ENCODE peak calls at places on chromosomes 1 and 21, in five cellular contexts. X, J, U, N and K are unnamed samples.

GRCh38 chr1:167642501-167642826 is 12.4 kb downstream of the RCSD1 start:
- DNase-seq in X (no peak), J (no peak), U (no peak), N (no peak), K (no peak)

GRCh38 chr21:27813750-27814149 is 846.9 kb upstream of the ADAMTS5 start:
- DNase-seq in X (no peak), J (no peak), U (no peak), N (no peak), K (no peak)

GRCh38 chr1:72284398-72285073 is 2.2 kb upstream of the NEGR1 start:
- DNase-seq in X (peak; percentile 9), J (peak; percentile 93), U (peak; percentile 65), N (no peak), K (no peak)

GRCh38 chr1:25068316-25068715 is 138.2 kb upstream of the RUNX3 start:
- DNase-seq in X (no peak), J (no peak), U (no peak), N (no peak), K (no peak)

GRCh38 chr1:53765656-53766055 is 26.7 kb upstream of the GLIS1 start:
- DNase-seq in X (no peak), J (peak; percentile 25), U (no peak), N (no peak), K (no peak)

GRCh38 chr1:26538480-26539412 is 9.2 kb downstream of the RPS6KA1 start:
- DNase-seq in X (peak; percentile 36), J (peak; percentile 57), U (peak; percentile 28), N (peak; percentile 76), K (no peak)

GRCh38 chr21:45612096-45613019 is 31.2 kb upstream of the PCBP3 start:
- DNase-seq in X (no peak), J (peak; percentile 87), U (no peak), N (no peak), K (no peak)

GRCh38 chr21:42566524-42567180 is 53.0 kb downstream of the SLC37A1 start:
- DNase-seq in X (no peak), J (no peak), U (no peak), N (no peak), K (no peak)

GRCh38 chr21:16423921-16424320 is 694.1 kb downstream of the USP25 start:
- DNase-seq in X (no peak), J (no peak), U (no peak), N (no peak), K (no peak)